ENCODE peak calls at places on chromosomes 1 and 21, in nine cellular contexts. U is GM23248, N is HCT116, C is OCI-LY7, P is neural progenitor cell, B is MM.1S, H is SK-N-SH, Q is PC-3, M is hepatocyte. R is an unnamed sample.
A peak's percentile ranks its signal among the peaks of the same experiment; 100 is the strongest.

GRCh38 chr1:93614550-93615200 is 67.0 kb downstream of the BCAR3 start:
- DNase-seq in Q (peak; percentile 76), B (no peak), M (no peak), P (no peak), H (no peak), N (no peak), C (no peak), U (no peak), R (no peak)

GRCh38 chr1:23964235-23964668 is 4.6 kb downstream of the PNRC2 start:
- DNase-seq in U (no peak), C (no peak), Q (no peak), H (no peak), N (no peak), B (peak; percentile 11), P (no peak), M (no peak), R (no peak)

GRCh38 chr1:31181515-31182343 is 58.0 kb downstream of the NKAIN1 start:
- DNase-seq in C (peak; percentile 52), U (peak; percentile 51), H (peak; percentile 88), Q (peak; percentile 51), M (peak; percentile 70), P (peak; percentile 56), B (peak; percentile 42), N (peak; percentile 47), R (peak; percentile 87)

GRCh38 chr1:84298336-84298687 is 3.2 kb upstream of the SAMD13 start:
- DNase-seq in Q (peak; percentile 47), M (peak; percentile 68), U (peak; percentile 69), H (peak; percentile 88), B (peak; percentile 11), C (peak; percentile 73), P (peak; percentile 67), N (no peak), R (peak; percentile 49)

GRCh38 chr21:28186604-28187003 is 806.1 kb downstream of the LTN1 start:
- DNase-seq in Q (no peak), U (no peak), N (no peak), P (no peak), H (no peak), C (no peak), M (no peak), B (no peak), R (no peak)

GRCh38 chr1:236561976-236562375 is 38.2 kb downstream of the LGALS8 start:
- DNase-seq in Q (no peak), U (no peak), M (no peak), P (no peak), N (no peak), B (no peak), H (peak; percentile 70), C (no peak), R (no peak)

GRCh38 chr1:179230251-179230650 is 774 bp upstream of the ABL2 start:
- DNase-seq in B (no peak), U (peak; percentile 82), N (no peak), M (no peak), Q (peak; percentile 80), C (peak; percentile 3), H (peak; percentile 17), P (no peak), R (no peak)

GRCh38 chr1:180229483-180230415 is at the start of gene LHX4:
- DNase-seq in Q (peak; percentile 34), H (peak; percentile 89), N (no peak), M (peak; percentile 41), U (peak; percentile 55), C (peak; percentile 51), P (peak; percentile 84), B (peak; percentile 64), R (peak; percentile 84)

GRCh38 chr1:115184951-115185331 is 95.6 kb upstream of the TSPAN2 start:
- DNase-seq in N (no peak), U (peak; percentile 94), H (no peak), P (no peak), M (no peak), C (no peak), Q (peak; percentile 39), B (no peak), R (no peak)

GRCh38 chr1:115184260-115184950 is 95.1 kb upstream of the TSPAN2 start:
- DNase-seq in N (no peak), P (no peak), H (no peak), M (no peak), B (no peak), C (no peak), U (peak; percentile 40), Q (peak; percentile 43), R (no peak)

GRCh38 chr1:115185351-115185750 is 96.0 kb upstream of the TSPAN2 start:
- DNase-seq in N (no peak), M (no peak), U (no peak), Q (no peak), P (no peak), B (no peak), H (no peak), C (no peak), R (no peak)

GRCh38 chr1:115188680-115189395 is 99.5 kb upstream of the TSPAN2 start:
- DNase-seq in N (no peak), H (no peak), P (no peak), U (no peak), M (no peak), B (no peak), Q (no peak), C (no peak), R (no peak)

DNA sequence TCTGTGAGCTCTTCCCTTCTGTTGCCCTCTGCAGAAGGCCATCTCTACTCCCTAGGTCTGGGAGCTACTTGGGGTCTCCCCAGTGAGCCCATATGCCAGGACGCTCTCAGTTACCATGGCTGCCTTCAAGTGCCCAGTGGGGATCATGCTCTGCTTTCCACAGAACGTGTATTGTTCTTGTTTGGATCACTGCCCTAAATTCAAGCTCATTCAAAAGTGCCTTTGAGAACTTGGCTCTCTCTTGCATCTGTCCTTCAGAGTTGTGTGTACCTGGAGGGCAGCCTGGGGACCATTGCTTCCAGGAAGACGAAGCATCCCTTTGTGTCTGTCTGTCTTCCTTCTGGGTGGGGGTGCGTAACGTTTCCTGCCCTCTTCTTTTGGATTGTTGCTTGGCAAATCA is 97.6 kb upstream of the TSPAN2 start:
- DNase-seq in N (no peak), Q (no peak), B (no peak), U (no peak), M (no peak), H (no peak), P (no peak), C (no peak), R (no peak)
- TF ChIP-seq EZH2phosphoT487 in N (no peak), Q (no peak), B (no peak), U (no peak), M (no peak), H (no peak), P (no peak), C (no peak), R (no peak)

GRCh38 chr1:59143824-59144223 is 153.1 kb upstream of the FGGY start:
- DNase-seq in M (no peak), U (peak; percentile 66), N (no peak), B (no peak), H (no peak), Q (peak; percentile 36), P (no peak), C (no peak), R (no peak)

GRCh38 chr1:59141267-59141863 is 155.5 kb upstream of the FGGY start:
- DNase-seq in N (no peak), H (no peak), C (no peak), P (no peak), U (no peak), Q (no peak), M (no peak), B (no peak), R (no peak)

GRCh38 chr1:59146056-59146455 is 150.8 kb upstream of the FGGY start:
- DNase-seq in B (no peak), U (no peak), N (no peak), P (no peak), M (no peak), C (no peak), Q (no peak), H (no peak), R (no peak)

GRCh38 chr1:59144959-59145358 is 151.9 kb upstream of the FGGY start:
- DNase-seq in N (no peak), Q (no peak), H (no peak), M (no peak), B (no peak), U (no peak), P (no peak), C (no peak), R (no peak)

DNA sequence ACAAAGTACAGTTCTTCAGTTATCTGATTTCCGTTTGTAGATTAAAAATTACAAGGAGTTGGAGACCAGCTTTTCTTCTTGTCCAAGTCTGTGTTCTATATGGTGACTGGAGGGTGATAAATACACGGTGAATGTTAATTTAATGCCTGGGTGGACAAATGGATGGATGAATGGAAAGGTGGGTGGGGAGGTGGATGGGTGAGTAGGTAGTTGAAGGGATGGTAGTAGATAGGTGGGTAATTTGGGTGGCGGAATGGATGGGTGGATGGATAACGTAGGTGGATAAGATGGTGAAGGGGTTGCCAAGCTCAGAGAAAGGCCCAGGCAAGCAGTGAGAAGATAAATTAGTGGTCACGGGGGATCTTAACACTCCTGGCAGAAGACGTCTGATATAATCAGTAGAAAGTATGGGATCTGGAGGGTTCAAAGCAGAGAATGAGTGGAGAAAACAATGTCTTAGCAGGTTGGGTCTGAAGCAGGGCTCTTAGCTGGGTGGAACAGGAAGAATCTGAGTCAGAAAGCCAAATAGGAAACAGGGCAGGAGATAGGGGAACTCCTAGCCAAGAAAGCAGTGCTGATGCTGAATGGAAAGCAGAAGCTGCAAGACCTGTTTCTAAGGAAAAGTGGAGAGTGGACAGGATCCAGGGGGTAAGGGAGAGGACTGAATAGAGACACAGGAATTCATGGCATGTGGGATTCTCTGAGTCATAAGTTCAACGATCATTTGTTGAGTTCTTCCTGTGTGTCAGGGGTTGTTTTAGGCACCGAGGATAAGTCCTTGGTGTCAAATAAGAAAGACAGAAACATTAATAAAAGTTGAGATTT is 154.0 kb upstream of the FGGY start:
- DNase-seq in H (no peak), Q (peak; percentile 98), B (no peak), U (peak; percentile 92), P (no peak), M (peak; percentile 74), C (no peak), N (peak; percentile 53), R (peak; percentile 40)
- H3K27ac ChIP-seq in H (peak overlapping the region; percentile 95), Q (peak overlapping the region; percentile 87), B (no peak overlapping the region), U (peak overlapping the region; percentile 59), P (no peak overlapping the region), M (peak overlapping the region; percentile 85), C (no peak overlapping the region), N (no peak overlapping the region), R (no peak overlapping the region)

GRCh38 chr21:39452965-39453332 is 1.2 kb downstream of the SH3BGR start:
- DNase-seq in B (no peak), H (no peak), P (peak; percentile 19), N (no peak), Q (no peak), U (no peak), M (no peak), C (no peak), R (no peak)
- H3K4me3 ChIP-seq in B (no peak overlapping the region), H (no peak overlapping the region), P (no peak overlapping the region), N (no peak overlapping the region), Q (no peak overlapping the region), U (no peak overlapping the region), M (no peak overlapping the region), C (no peak overlapping the region), R (no peak overlapping the region)

GRCh38 chr1:206801467-206801866 is 29.2 kb upstream of the IL10 start:
- DNase-seq in N (no peak), C (no peak), B (no peak), H (no peak), P (no peak), M (no peak), U (no peak), Q (no peak), R (no peak)

GRCh38 chr1:206804156-206804737 is 32.0 kb upstream of the IL10 start:
- DNase-seq in H (no peak), B (no peak), N (no peak), U (peak; percentile 50), Q (peak; percentile 43), P (no peak), C (no peak), M (no peak), R (no peak)

GRCh38 chr1:206805357-206805756 is 33.1 kb upstream of the IL10 start:
- DNase-seq in H (no peak), P (no peak), M (no peak), U (no peak), Q (no peak), B (no peak), N (no peak), C (no peak), R (no peak)

GRCh38 chr1:206802401-206802800 is 30.1 kb upstream of the IL10 start:
- DNase-seq in U (peak; percentile 69), P (no peak), M (no peak), B (no peak), N (no peak), H (no peak), C (no peak), Q (no peak), R (no peak)

GRCh38 chr1:206803221-206803730 is 31.0 kb upstream of the IL10 start:
- DNase-seq in H (no peak), Q (no peak), U (no peak), P (no peak), C (peak; percentile 27), B (peak; percentile 86), M (no peak), N (no peak), R (no peak)
- TF ChIP-seq EZH2phosphoT487 in H (no peak), Q (no peak), U (no peak), P (no peak), C (no peak), B (no peak), M (no peak), N (no peak), R (no peak)

R was measured in GM23338.